ENCODE peak calls at places on chromosomes 2 and 18, in four cellular contexts. One of them, this sample, is unnamed.

GRCh38 chr2:47354013-47354816 is 48.7 kb upstream of the MSH2 start:
- DNase-seq in H1: no peak
- DNase-seq in mesendoderm: no peak
- DNase-seq in neuronal stem cell: no peak
- DNase-seq in this sample: peak

GRCh38 chr2:80548469-80548868 is 243.9 kb upstream of the LRRTM1 start:
- DNase-seq in H1: no peak
- DNase-seq in neuronal stem cell: no peak
- DNase-seq in mesendoderm: peak
- DNase-seq in this sample: no peak

GRCh38 chr2:208792766-208793165 is 386.2 kb downstream of the PTH2R start:
- DNase-seq in H1: no peak
- DNase-seq in neuronal stem cell: no peak
- DNase-seq in mesendoderm: no peak
- DNase-seq in this sample: no peak

GRCh38 chr2:235263205-235264120 is 230.4 kb upstream of the AGAP1 start:
- DNase-seq in H1: no peak
- DNase-seq in mesendoderm: peak
- DNase-seq in neuronal stem cell: no peak
- DNase-seq in this sample: peak

GRCh38 chr18:11739893-11740292 is 50.8 kb downstream of the GNAL start:
- DNase-seq in neuronal stem cell: no peak
- DNase-seq in mesendoderm: no peak
- DNase-seq in H1: no peak
- DNase-seq in this sample: no peak

GRCh38 chr2:197707316-197708213 is 2.4 kb downstream of the MARS2 start:
- DNase-seq in mesendoderm: peak
- DNase-seq in H1: no peak
- DNase-seq in neuronal stem cell: no peak
- DNase-seq in this sample: peak

GRCh38 chr2:164530464-164530863 is 90.8 kb downstream of the GRB14 start:
- DNase-seq in H1: no peak
- DNase-seq in mesendoderm: no peak
- DNase-seq in neuronal stem cell: no peak
- DNase-seq in this sample: no peak

GRCh38 chr2:63767307-63767706 is 74.4 kb upstream of the UGP2 start:
- DNase-seq in H1: no peak
- DNase-seq in mesendoderm: no peak
- DNase-seq in neuronal stem cell: no peak
- DNase-seq in this sample: no peak

GRCh38 chr2:38146917-38147307 is 71.0 kb upstream of the CYP1B1 start:
- DNase-seq in neuronal stem cell: no peak
- DNase-seq in mesendoderm: peak
- DNase-seq in H1: no peak
- DNase-seq in this sample: peak

GRCh38 chr2:106113362-106113971 is 80.6 kb downstream of the UXS1 start:
- DNase-seq in H1: no peak
- DNase-seq in mesendoderm: no peak
- DNase-seq in neuronal stem cell: no peak
- DNase-seq in this sample: no peak

GRCh38 chr2:174704061-174704460 is 60.2 kb downstream of the CHRNA1 start:
- DNase-seq in H1: no peak
- DNase-seq in neuronal stem cell: no peak
- DNase-seq in mesendoderm: no peak
- DNase-seq in this sample: no peak

GRCh38 chr18:43192408-43192807 is 76.9 kb upstream of the RIT2 start:
- DNase-seq in mesendoderm: no peak
- DNase-seq in H1: no peak
- DNase-seq in neuronal stem cell: no peak
- DNase-seq in this sample: peak

GRCh38 chr2:25558262-25558661 is 115.1 kb downstream of the DTNB start:
- DNase-seq in neuronal stem cell: no peak
- DNase-seq in H1: no peak
- DNase-seq in mesendoderm: peak
- DNase-seq in this sample: peak

GRCh38 chr18:50729986-50730385 is 89.8 kb downstream of the MRO start:
- DNase-seq in neuronal stem cell: no peak
- DNase-seq in mesendoderm: no peak
- DNase-seq in H1: no peak
- DNase-seq in this sample: no peak

GRCh38 chr2:80151248-80151647 is 153.3 kb downstream of the LRRTM1 start:
- DNase-seq in H1: no peak
- DNase-seq in neuronal stem cell: no peak
- DNase-seq in mesendoderm: no peak
- DNase-seq in this sample: no peak

GRCh38 chr2:106886916-106887758 is 1.2 kb upstream of the ST6GAL2 start:
- DNase-seq in neuronal stem cell: peak
- DNase-seq in mesendoderm: peak
- DNase-seq in H1: peak
- DNase-seq in this sample: peak

GRCh38 chr2:88053301-88053700 is 2.3 kb downstream of the KRCC1 start:
- DNase-seq in neuronal stem cell: no peak
- DNase-seq in mesendoderm: no peak
- DNase-seq in H1: no peak
- DNase-seq in this sample: peak

GRCh38 chr2:160652236-160652635 is 158.6 kb upstream of the RBMS1 start:
- DNase-seq in neuronal stem cell: no peak
- DNase-seq in H1: no peak
- DNase-seq in mesendoderm: peak
- DNase-seq in this sample: no peak

GRCh38 chr18:29164020-29164706 is 987.2 kb upstream of the CDH2 start:
- DNase-seq in neuronal stem cell: no peak
- DNase-seq in mesendoderm: peak
- DNase-seq in H1: no peak
- DNase-seq in this sample: peak

GRCh38 chr2:237696471-237696870 is 69.1 kb downstream of the LRRFIP1 start:
- DNase-seq in mesendoderm: no peak
- DNase-seq in H1: no peak
- DNase-seq in neuronal stem cell: no peak
- DNase-seq in this sample: peak

GRCh38 chr2:196745711-196746110 is 53.8 kb downstream of the GTF3C3 start:
- DNase-seq in neuronal stem cell: no peak
- DNase-seq in H1: no peak
- DNase-seq in mesendoderm: no peak
- DNase-seq in this sample: no peak

GRCh38 chr2:16015903-16016265 is 75.5 kb downstream of the MYCN start:
- DNase-seq in mesendoderm: no peak
- DNase-seq in H1: no peak
- DNase-seq in neuronal stem cell: no peak
- DNase-seq in this sample: no peak

GRCh38 chr18:46148810-46149209 is 44.6 kb downstream of the HAUS1 start:
- DNase-seq in mesendoderm: peak
- DNase-seq in H1: peak
- DNase-seq in neuronal stem cell: peak
- DNase-seq in this sample: peak

GRCh38 chr18:58370662-58371061 is 258.2 kb downstream of the ALPK2 start:
- DNase-seq in neuronal stem cell: no peak
- DNase-seq in H1: no peak
- DNase-seq in mesendoderm: no peak
- DNase-seq in this sample: no peak

GRCh38 chr2:238380785-238381184 is 45.9 kb upstream of the ASB1 start:
- DNase-seq in neuronal stem cell: no peak
- DNase-seq in mesendoderm: peak
- DNase-seq in H1: no peak
- DNase-seq in this sample: peak

GRCh38 chr2:215372968-215373649 is 61.2 kb downstream of the ATIC start:
- DNase-seq in mesendoderm: no peak
- DNase-seq in H1: no peak
- DNase-seq in neuronal stem cell: no peak
- DNase-seq in this sample: no peak

GRCh38 chr2:74188018-74188601 is 9.4 kb upstream of the MOB1A start:
- DNase-seq in mesendoderm: peak
- DNase-seq in H1: no peak
- DNase-seq in neuronal stem cell: no peak
- DNase-seq in this sample: peak

DNA sequence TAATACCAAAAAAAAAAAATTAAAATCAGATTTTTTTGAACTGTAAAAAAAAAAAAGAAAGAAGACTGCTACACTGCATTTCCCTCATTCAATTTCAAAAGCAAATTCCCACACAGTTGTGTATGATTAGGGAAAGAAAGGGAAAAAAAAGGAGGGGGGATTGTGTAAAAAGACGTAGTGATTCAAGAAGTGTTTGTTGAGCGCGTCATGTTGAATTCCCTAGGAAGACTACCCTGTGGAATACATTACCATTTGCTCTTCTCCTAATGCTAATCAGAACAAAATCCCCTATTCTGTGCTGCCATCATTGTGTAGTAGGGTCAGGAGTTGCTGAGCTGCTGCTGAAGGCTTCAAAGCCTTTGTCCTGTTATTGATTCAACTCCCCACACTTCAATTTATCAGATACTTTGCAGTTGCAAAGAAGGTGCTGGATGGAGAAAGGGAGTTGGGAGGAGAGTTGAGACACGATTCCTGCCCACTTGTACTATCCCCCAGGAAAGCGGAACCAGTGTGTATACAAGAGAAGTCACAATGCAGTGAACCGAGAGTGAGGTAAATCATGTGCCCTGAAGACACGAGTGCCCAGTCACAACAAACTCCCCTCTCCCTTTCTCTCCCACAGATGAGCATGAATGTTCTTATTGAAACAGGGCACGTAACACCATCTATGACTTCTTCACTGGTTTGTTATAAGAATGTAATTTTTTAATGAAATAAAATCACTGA is 155.9 kb downstream of the IRS1 start:
- DNase-seq in H1: no peak
- DNase-seq in neuronal stem cell: no peak
- DNase-seq in mesendoderm: no peak
- DNase-seq in this sample: peak
- H2BK120ac ChIP-seq in H1: no peak
- H2BK120ac ChIP-seq in neuronal stem cell: no peak
- H2BK120ac ChIP-seq in mesendoderm: no peak
- H2BK120ac ChIP-seq in this sample: peak

DNA sequence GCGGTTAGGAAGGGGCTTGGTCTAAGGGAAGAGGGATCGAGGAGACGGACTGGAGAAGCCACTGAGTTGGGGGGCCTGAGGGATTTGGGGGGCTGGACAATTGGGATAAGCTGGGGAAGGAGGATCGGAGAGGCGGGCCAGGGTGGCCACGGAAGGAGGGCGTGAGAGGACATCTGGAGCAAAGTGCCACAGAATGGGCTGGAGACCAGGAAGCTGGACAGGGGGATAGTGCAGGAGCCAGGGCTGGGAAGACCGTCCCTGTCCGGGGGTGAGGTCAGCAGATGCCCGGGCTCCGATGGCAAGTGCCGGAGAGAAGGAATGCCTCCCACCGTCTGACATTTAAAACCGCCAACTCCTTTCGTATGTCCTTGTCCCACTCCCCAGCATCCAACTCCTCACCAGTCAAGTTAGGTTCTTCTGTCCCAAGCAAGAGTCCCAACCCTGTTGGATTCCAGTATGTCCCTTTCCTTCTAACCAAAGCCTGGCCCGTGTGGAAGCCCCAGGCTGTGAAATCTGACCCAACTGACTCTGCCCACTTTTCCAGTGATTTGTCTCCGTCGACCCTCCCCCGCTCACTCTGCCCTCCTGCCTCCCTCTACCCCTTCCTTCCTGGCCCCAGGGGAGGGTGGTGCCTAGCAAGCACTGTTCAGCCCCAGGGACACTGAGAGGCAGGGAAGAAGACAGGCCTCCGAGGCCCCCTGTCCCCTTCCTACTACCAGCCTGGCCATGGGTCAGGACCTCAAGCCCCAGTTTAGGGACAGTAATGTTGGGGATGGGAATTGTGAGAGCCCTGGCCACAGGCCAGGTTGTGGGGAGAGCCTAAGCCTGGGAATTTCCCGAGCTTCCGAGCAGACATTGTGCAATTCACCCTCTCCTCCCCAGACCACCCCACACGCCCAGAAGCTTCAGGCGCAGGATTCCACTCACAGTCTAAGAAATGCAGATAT is 31.5 kb upstream of the TMBIM1 start:
- DNase-seq in H1: peak
- DNase-seq in neuronal stem cell: peak
- DNase-seq in mesendoderm: peak
- DNase-seq in this sample: peak
- H2BK120ac ChIP-seq in H1: no peak
- H2BK120ac ChIP-seq in neuronal stem cell: no peak
- H2BK120ac ChIP-seq in mesendoderm: no peak
- H2BK120ac ChIP-seq in this sample: peak

DNA sequence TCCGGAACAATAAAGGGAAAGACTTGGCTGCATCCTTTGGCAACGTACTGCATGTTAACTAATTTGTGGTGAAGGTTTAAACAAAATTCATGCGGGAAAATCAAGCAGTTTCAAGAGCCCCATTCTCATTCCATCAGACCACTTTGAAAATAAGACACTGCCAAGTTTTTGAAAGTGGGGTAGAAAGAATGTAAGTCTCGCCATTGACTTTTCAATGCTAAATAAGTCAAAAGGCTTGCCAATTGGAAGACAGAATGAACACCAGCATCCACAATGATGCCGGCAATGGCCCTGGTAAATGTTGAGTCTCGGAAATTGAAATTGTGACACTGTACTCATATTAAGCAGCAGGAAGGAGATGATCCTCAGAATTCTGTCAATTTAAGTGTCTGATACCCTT is 322.0 kb downstream of the RND3 start:
- DNase-seq in neuronal stem cell: no peak
- DNase-seq in mesendoderm: no peak
- DNase-seq in H1: no peak
- DNase-seq in this sample: no peak
- H2BK120ac ChIP-seq in neuronal stem cell: no peak
- H2BK120ac ChIP-seq in mesendoderm: no peak
- H2BK120ac ChIP-seq in H1: no peak
- H2BK120ac ChIP-seq in this sample: no peak

GRCh38 chr2:8550481-8550880 is 131.4 kb upstream of the ID2 start:
- DNase-seq in mesendoderm: no peak
- DNase-seq in neuronal stem cell: no peak
- DNase-seq in H1: no peak
- DNase-seq in this sample: no peak

GRCh38 chr2:8548871-8549221 is 133.0 kb upstream of the ID2 start:
- DNase-seq in mesendoderm: no peak
- DNase-seq in neuronal stem cell: no peak
- DNase-seq in H1: no peak
- DNase-seq in this sample: no peak

GRCh38 chr2:8548065-8548870 is 133.6 kb upstream of the ID2 start:
- DNase-seq in neuronal stem cell: no peak
- DNase-seq in mesendoderm: no peak
- DNase-seq in H1: no peak
- DNase-seq in this sample: no peak

GRCh38 chr2:8549942-8550341 is 131.9 kb upstream of the ID2 start:
- DNase-seq in mesendoderm: no peak
- DNase-seq in neuronal stem cell: no peak
- DNase-seq in H1: no peak
- DNase-seq in this sample: no peak

DNA sequence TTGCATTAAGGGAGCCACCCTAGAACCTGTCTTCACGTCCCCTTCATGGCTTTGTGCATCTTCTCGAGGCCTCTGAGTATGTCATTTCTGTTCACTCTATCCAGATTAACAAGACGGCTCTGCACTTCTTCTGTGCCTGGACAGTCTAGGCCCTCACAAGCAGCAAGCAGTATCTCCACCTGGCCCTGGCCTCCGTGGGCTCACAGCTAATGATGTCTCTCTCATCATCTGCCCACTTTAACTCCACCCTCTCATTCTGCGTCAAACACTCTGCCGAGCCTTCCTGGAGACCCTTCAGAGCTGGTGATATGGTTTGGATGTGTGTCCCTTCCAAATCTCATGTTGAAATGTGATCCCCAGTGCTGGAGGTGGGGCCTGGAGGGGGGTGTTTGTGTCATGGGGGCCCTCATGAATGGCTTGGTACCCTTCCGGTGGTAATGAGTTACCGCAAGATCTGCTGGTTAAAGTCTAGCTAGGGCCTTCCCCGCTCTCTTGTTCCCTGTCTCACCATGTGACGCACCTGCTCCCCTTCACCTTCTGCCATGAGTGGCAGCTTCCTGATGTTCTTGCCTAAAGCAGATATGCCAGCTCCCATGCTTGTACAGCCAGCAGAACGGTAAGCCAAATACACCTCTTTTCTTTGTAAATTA is 132.5 kb upstream of the ID2 start:
- DNase-seq in H1: no peak
- DNase-seq in neuronal stem cell: no peak
- DNase-seq in mesendoderm: no peak
- DNase-seq in this sample: no peak
- H2BK120ac ChIP-seq in H1: no peak
- H2BK120ac ChIP-seq in neuronal stem cell: no peak
- H2BK120ac ChIP-seq in mesendoderm: no peak
- H2BK120ac ChIP-seq in this sample: no peak